ENCODE peak calls at places on chromosomes 6 and 20, in six cellular contexts. H is left cardiac atrium; B is amniotic stem cell; L is tibial artery; A is activated CD4-positive, CD25-positive, alpha-beta regulatory T cell; K is stomach. X is an unnamed sample.

GRCh38 chr6:161010418-161010817 is 18.8 kb downstream of the MAP3K4 start:
- DNase-seq in B (no peak), A (no peak), L (no peak), K (no peak), H (no peak), X (no peak)

GRCh38 chr6:137573739-137574138 is 79.5 kb upstream of the OLIG3 start:
- DNase-seq in B (no peak), K (no peak), A (no peak), L (no peak), H (no peak), X (no peak)

GRCh38 chr6:85580104-85580877 is 13.4 kb downstream of the SNX14 start:
- DNase-seq in A (no peak), L (no peak), B (no peak), H (no peak), K (peak), X (no peak)

GRCh38 chr6:105302617-105303128 is 100.2 kb downstream of the PREP start:
- DNase-seq in A (no peak), H (no peak), K (no peak), L (no peak), B (no peak), X (no peak)

GRCh38 chr6:54860132-54860531 is 13.6 kb downstream of the FAM83B start:
- DNase-seq in B (no peak), L (no peak), A (no peak), H (no peak), K (no peak), X (no peak)

GRCh38 chr6:166435574-166435973 is 52.8 kb upstream of the MPC1 start:
- DNase-seq in H (peak), K (peak), A (no peak), B (no peak), L (peak), X (no peak)

GRCh38 chr6:3345836-3346235 is 87.1 kb downstream of the PSMG4 start:
- DNase-seq in K (no peak), L (no peak), A (no peak), H (no peak), B (no peak), X (no peak)

GRCh38 chr6:28747631-28748157 is 176.1 kb downstream of the TRIM27 start:
- DNase-seq in A (no peak), B (no peak), H (no peak), L (no peak), K (no peak), X (peak)

GRCh38 chr6:18343741-18344140 is 43.4 kb upstream of the RNF144B start:
- DNase-seq in B (peak), L (no peak), A (no peak), K (no peak), H (no peak), X (no peak)

GRCh38 chr6:119347466-119348307 is 1.9 kb downstream of the MAN1A1 start:
- DNase-seq in B (no peak), H (peak), L (peak), A (no peak), K (peak), X (no peak)

GRCh38 chr6:14046476-14047068 is 71.0 kb upstream of the CD83 start:
- DNase-seq in B (peak), L (no peak), H (peak), K (peak), A (no peak), X (no peak)

GRCh38 chr6:13488015-13488895 is 855 bp upstream of the GFOD1 start:
- DNase-seq in H (peak), L (peak), A (no peak), K (peak), B (no peak), X (no peak)

GRCh38 chr6:30154709-30155521 is 6.1 kb downstream of the TRIM10 start:
- DNase-seq in H (no peak), L (no peak), B (peak), K (no peak), A (no peak), X (peak)

GRCh38 chr6:41678511-41679084 is 40.3 kb downstream of the MDFI start:
- DNase-seq in B (no peak), L (no peak), A (no peak), K (no peak), H (peak), X (no peak)

GRCh38 chr20:23206061-23206460 is 119.9 kb upstream of the CD93 start:
- DNase-seq in A (no peak), H (no peak), K (no peak), B (no peak), L (no peak), X (no peak)

GRCh38 chr6:159090530-159091306 is 45.9 kb upstream of the TAGAP start:
- DNase-seq in K (peak), H (no peak), L (no peak), B (no peak), A (no peak), X (no peak)

GRCh38 chr20:58086763-58087566 is 141.5 kb downstream of the ANKRD60 start:
- DNase-seq in A (no peak), L (no peak), K (no peak), H (no peak), B (no peak), X (no peak)

GRCh38 chr6:79630883-79631799 is at the start of gene SH3BGRL2:
- DNase-seq in A (no peak), K (peak), B (peak), H (peak), L (peak), X (peak)

GRCh38 chr6:166104872-166105271 is 62.8 kb downstream of the TBXT start:
- DNase-seq in B (no peak), A (no peak), K (no peak), H (no peak), L (no peak), X (no peak)

GRCh38 chr20:11919571-11919970 is 1.9 kb downstream of the BTBD3 start:
- DNase-seq in L (no peak), B (no peak), H (no peak), K (no peak), A (no peak), X (no peak)

GRCh38 chr20:31566658-31567379 is 38.3 kb upstream of the ID1 start:
- DNase-seq in B (no peak), H (no peak), A (no peak), K (peak), L (no peak), X (no peak)

GRCh38 chr6:75368151-75368779 is 83.7 kb upstream of the TMEM30A start:
- DNase-seq in B (no peak), A (no peak), L (no peak), K (peak), H (peak), X (no peak)

GRCh38 chr6:108294787-108295625 is at the start of gene AFG1L:
- DNase-seq in A (peak), H (peak), B (peak), L (peak), K (peak), X (peak)

GRCh38 chr20:42857446-42857845 is 332.3 kb downstream of the PTPRT start:
- DNase-seq in B (no peak), K (no peak), L (no peak), H (no peak), A (no peak), X (no peak)

GRCh38 chr6:136323431-136324112 is 33.9 kb upstream of the BCLAF1 start:
- DNase-seq in K (no peak), L (no peak), B (no peak), H (no peak), A (no peak), X (no peak)

GRCh38 chr6:71248306-71248705 is 40.3 kb upstream of the OGFRL1 start:
- DNase-seq in H (no peak), L (no peak), K (no peak), A (no peak), B (peak), X (peak)

GRCh38 chr6:4313044-4313686 is 177.8 kb upstream of the ECI2 start:
- DNase-seq in H (peak), B (peak), K (no peak), L (peak), A (no peak), X (peak)

GRCh38 chr6:24358219-24358821 is 461 bp upstream of the DCDC2 start:
- DNase-seq in B (no peak), H (no peak), L (no peak), K (no peak), A (no peak), X (no peak)

GRCh38 chr6:108108374-108108773 is 33.8 kb upstream of the OSTM1 start:
- DNase-seq in B (no peak), L (no peak), H (no peak), K (no peak), A (no peak), X (no peak)